ENCODE peak calls at places on chromosomes 2 and 18, in six cellular contexts. F, G, M, O, T and W are unnamed samples.

GRCh38 chr2:71685073-71685848 is 231.9 kb downstream of the DYSF start:
- DNase-seq in O (no peak), G (no peak), F (peak; percentile 57), M (peak; percentile 44), T (no peak), W (no peak)

GRCh38 chr2:8457620-8458255 is 224.1 kb upstream of the ID2 start:
- DNase-seq in T (no peak), M (no peak), O (no peak), F (no peak), G (no peak), W (peak; percentile 86)

GRCh38 chr18:5417342-5417741 is 121.8 kb upstream of the ZBTB14 start:
- DNase-seq in F (no peak), O (no peak), G (no peak), M (no peak), T (no peak), W (peak; percentile 25)

GRCh38 chr2:29064746-29065478 is 9.4 kb downstream of the PCARE start:
- DNase-seq in M (no peak), T (no peak), F (no peak), G (no peak), O (no peak), W (no peak)

GRCh38 chr2:206556357-206556949 is 85.8 kb upstream of the FAM237A start:
- DNase-seq in F (no peak), M (no peak), O (peak; percentile 26), G (no peak), T (no peak), W (no peak)

GRCh38 chr18:55897101-55897500 is 309.1 kb upstream of the TCF4 start:
- DNase-seq in O (no peak), G (no peak), M (no peak), F (no peak), T (no peak), W (no peak)

GRCh38 chr2:181879295-181879694 is 12.2 kb upstream of the ITPRID2 start:
- DNase-seq in T (no peak), M (no peak), O (no peak), G (no peak), F (no peak), W (no peak)

GRCh38 chr2:138922973-138923563 is 142.9 kb upstream of the NXPH2 start:
- DNase-seq in M (no peak), T (no peak), F (no peak), O (peak; percentile 17), G (no peak), W (no peak)

GRCh38 chr18:51447351-51447896 is 249.9 kb upstream of the MEX3C start:
- DNase-seq in T (no peak), F (peak; percentile 62), M (peak; percentile 82), G (no peak), O (peak; percentile 62), W (no peak)

GRCh38 chr2:205763708-205764501 is 81.6 kb downstream of the NRP2 start:
- DNase-seq in O (no peak), F (peak; percentile 65), M (peak; percentile 81), G (peak; percentile 40), T (no peak), W (peak; percentile 64)

GRCh38 chr2:60470340-60470739 is 83.1 kb downstream of the BCL11A start:
- DNase-seq in M (no peak), T (no peak), O (no peak), F (no peak), G (no peak), W (no peak)

GRCh38 chr2:146597291-146597690 is 1247.5 kb upstream of the ACVR2A start:
- DNase-seq in F (no peak), T (no peak), G (no peak), O (peak; percentile 36), M (no peak), W (no peak)

GRCh38 chr2:8090748-8091700 is 590.8 kb upstream of the ID2 start:
- DNase-seq in M (no peak), O (peak; percentile 89), G (peak; percentile 18), F (no peak), T (peak; percentile 57), W (peak; percentile 29)

GRCh38 chr2:111116843-111117665 is 3.7 kb upstream of the BCL2L11 start:
- DNase-seq in F (peak; percentile 82), O (peak; percentile 76), M (peak; percentile 93), T (peak; percentile 76), G (peak; percentile 52), W (peak; percentile 89)

GRCh38 chr2:89819809-89820208 is 1128.3 kb downstream of the RPIA start:
- DNase-seq in F (no peak), T (no peak), G (no peak), M (no peak), O (no peak), W (no peak)

GRCh38 chr2:176161817-176162626 is 4.9 kb downstream of the HOXD3 start:
- DNase-seq in T (no peak), M (no peak), O (peak; percentile 27), F (no peak), G (no peak), W (no peak)

GRCh38 chr2:86393521-86394490 is 47.4 kb upstream of the KDM3A start:
- DNase-seq in O (peak; percentile 77), T (no peak), M (no peak), G (no peak), F (no peak), W (no peak)

GRCh38 chr2:208490492-208490891 is 83.9 kb downstream of the PTH2R start:
- DNase-seq in F (no peak), T (no peak), M (no peak), O (no peak), G (no peak), W (no peak)

GRCh38 chr2:216214768-216215167 is 105.6 kb downstream of the XRCC5 start:
- DNase-seq in F (no peak), M (no peak), G (no peak), T (no peak), O (peak; percentile 29), W (no peak)

DNA sequence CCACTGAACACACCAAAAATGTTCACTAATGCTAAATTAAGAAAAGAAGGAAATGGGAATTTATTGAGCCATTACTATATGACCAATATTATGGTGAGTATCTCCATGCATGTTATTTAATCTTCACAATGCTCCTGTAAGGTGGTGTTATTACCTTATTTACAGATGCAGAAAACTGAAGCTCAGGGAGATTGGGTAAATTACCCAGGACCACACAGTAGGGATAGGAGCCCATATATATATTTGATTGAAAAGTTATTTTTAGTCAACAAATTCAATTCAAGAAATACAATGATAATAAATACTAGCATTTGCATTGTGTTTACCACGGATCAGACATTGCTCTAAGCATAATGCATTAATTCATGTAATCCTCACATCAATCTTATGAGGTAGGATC is 202.2 kb upstream of the FBXO11 start:
- DNase-seq in M (no peak), F (no peak), G (no peak), O (no peak), T (no peak), W (no peak)
- H3K4me1 ChIP-seq in M (peaks cover 6% of the 10 kb centered on the region), F (no peaks in the 10 kb centered on the region), G (no peaks in the 10 kb centered on the region), O (peaks cover 46% of the 10 kb centered on the region), T (no peaks in the 10 kb centered on the region), W (peaks cover 7% of the 10 kb centered on the region)

GRCh38 chr2:27291865-27292264 is 9.6 kb downstream of the TRIM54 start:
- DNase-seq in G (no peak), M (no peak), O (peak; percentile 10), T (no peak), F (no peak), W (no peak)
- TF ChIP-seq CTCF in G (no peak), M (no peak), O (no peak), T (no peak), F (no peak), W (no peak)

DNA sequence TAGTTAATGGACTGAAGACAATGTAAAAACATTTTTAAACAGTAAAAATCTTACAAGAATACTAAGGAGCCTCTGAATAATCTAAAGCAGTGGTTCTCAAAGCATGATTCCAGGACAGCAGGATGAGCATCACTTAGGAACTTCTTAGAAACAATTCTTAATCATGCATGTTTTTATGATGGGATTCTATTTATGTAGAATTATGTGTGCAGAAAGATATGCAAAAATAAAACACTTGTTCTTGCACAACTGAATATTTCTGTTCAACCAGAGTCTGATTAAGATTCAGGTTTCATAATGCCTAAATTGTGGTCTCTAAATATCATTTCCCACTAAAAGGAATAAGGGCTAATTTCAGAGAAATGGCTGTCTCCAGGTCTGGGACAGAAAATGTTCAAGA is 69.2 kb upstream of the MTIF2 start:
- DNase-seq in G (no peak), T (no peak), O (no peak), M (no peak), F (no peak), W (no peak)
- H3K4me1 ChIP-seq in G (no peaks in the 10 kb centered on the region), T (no peaks in the 10 kb centered on the region), O (no peaks in the 10 kb centered on the region), M (no peaks in the 10 kb centered on the region), F (no peaks in the 10 kb centered on the region), W (no peaks in the 10 kb centered on the region)

GRCh38 chr2:120315367-120316033 is 30.4 kb upstream of the INHBB start:
- DNase-seq in O (no peak), F (no peak), M (no peak), T (no peak), G (no peak), W (no peak)

GRCh38 chr2:120313695-120314615 is 32.0 kb upstream of the INHBB start:
- DNase-seq in F (no peak), O (no peak), T (peak; percentile 54), M (no peak), G (no peak), W (peak; percentile 37)

GRCh38 chr2:120314656-120315366 is 31.1 kb upstream of the INHBB start:
- DNase-seq in G (no peak), M (no peak), F (no peak), T (peak; percentile 60), O (no peak), W (no peak)

GRCh38 chr2:120312076-120312475 is 33.9 kb upstream of the INHBB start:
- DNase-seq in T (no peak), M (no peak), F (no peak), G (no peak), O (no peak), W (no peak)

DNA sequence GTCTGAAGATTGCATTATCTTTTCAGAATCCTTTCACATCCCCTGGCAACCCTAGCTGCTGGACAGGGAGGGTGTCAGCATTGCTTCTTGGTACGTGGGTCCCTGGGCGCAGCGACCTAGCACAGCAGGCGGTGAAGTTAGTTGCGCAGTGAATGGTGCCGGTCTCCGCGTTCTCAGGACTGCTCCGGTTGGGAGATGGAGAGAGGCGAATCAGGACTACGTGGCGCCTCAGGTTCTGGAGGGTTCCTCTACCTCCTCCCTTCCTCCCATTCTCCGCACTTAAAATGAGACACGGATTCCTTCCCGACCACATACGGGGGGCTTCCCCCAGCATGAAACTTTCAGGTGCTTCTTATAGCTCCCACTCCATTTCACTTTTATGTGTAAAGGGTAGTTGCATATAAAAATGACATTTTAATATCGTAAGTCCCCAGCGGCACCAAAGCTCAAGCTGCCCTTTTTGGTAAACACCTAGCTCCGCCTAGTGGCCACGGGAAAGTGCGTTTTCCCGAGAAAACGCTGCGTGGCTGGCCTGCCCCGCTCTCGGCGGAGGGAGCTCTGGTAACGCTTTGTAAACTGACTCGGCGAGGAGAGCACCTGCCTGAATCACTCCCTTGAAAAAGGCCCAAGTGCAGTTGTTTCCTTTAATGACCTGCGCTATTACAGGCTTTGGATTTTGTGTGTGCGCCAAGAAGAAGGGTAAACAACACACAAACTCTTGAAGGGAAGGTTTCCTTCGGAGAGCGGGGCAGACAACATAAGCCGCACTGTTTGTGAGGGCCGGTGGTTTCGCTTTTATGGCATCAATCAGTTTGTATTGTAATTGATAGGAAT is 32.9 kb upstream of the INHBB start:
- DNase-seq in F (peak; percentile 89), T (peak; percentile 87), G (peak; percentile 72), O (peak; percentile 74), M (peak; percentile 91), W (peak; percentile 73)
- TF ChIP-seq CTCF in F (peak; percentile 93), T (peak; percentile 75), G (peak; percentile 82), O (peak; percentile 79), M (peak; percentile 75), W (peak; percentile 75)

DNA sequence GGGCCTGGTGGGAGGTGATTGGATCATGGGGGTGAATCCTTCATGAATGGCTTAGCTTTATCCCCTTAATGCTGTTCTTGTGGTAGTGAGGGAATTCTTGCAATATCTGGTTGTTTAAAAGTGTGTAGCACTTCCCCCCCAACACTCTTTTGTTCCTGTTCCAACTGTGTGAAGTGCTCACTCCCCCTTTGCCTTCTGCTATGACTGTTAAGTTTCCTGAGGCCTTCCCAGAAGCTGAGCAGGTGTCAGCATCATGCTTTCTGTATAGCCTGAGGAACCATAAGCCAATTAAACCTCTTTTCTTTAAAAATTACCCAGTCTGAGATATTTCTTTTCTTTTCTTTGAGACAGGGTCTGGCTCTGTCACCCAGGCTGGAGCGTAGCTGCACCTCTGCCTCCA is 139.4 kb downstream of the RNF152 start:
- DNase-seq in G (no peak), F (no peak), M (no peak), O (no peak), T (no peak), W (no peak)
- H3K4me1 ChIP-seq in G (no peaks in the 10 kb centered on the region), F (no peaks in the 10 kb centered on the region), M (no peaks in the 10 kb centered on the region), O (no peaks in the 10 kb centered on the region), T (peaks cover 2% of the 10 kb centered on the region), W (peaks cover 9% of the 10 kb centered on the region)